ENCODE peak calls at places on chromosomes 3 and 15, in four cellular contexts. F is ovary, G is lung, Z is psoas muscle. R is an unnamed sample.

GRCh38 chr3:141308588-141309218 is 59.6 kb upstream of the ZBTB38 start:
- DNase-seq in F (peak; percentile 51), G (peak; percentile 78), Z (no peak), R (no peak)

GRCh38 chr3:191235331-191236314 is 36.6 kb downstream of the OSTN start:
- DNase-seq in F (no peak), G (no peak), Z (no peak), R (no peak)

GRCh38 chr15:85718271-85718971 is 76.3 kb downstream of the KLHL25 start:
- DNase-seq in F (no peak), G (no peak), Z (no peak), R (no peak)

GRCh38 chr3:129715854-129716253 is 109.4 kb upstream of the PLXND1 start:
- DNase-seq in F (no peak), G (no peak), Z (no peak), R (no peak)

GRCh38 chr3:144128117-144128892 is 156.7 kb downstream of the DIPK2A start:
- DNase-seq in F (no peak), G (no peak), Z (no peak), R (no peak)

GRCh38 chr15:35481064-35481463 is 64.9 kb downstream of the DPH6 start:
- DNase-seq in F (no peak), G (no peak), Z (no peak), R (no peak)

GRCh38 chr15:65666257-65666656 is 44.5 kb downstream of the SLC24A1 start:
- DNase-seq in F (no peak), G (no peak), Z (no peak), R (peak; percentile 81)

GRCh38 chr15:39230205-39230916 is 350.5 kb upstream of the THBS1 start:
- DNase-seq in F (no peak), G (no peak), Z (no peak), R (no peak)

GRCh38 chr15:42053010-42053409 is 32.2 kb upstream of the PLA2G4E start:
- DNase-seq in F (no peak), G (no peak), Z (no peak), R (no peak)

GRCh38 chr15:68880382-68880781 is 49.9 kb upstream of the SPESP1 start:
- DNase-seq in F (no peak), G (no peak), Z (no peak), R (no peak)

GRCh38 chr15:57647791-57648130 is 56.1 kb downstream of the MYZAP start:
- DNase-seq in F (no peak), G (no peak), Z (peak; percentile 62), R (no peak)

GRCh38 chr3:24493951-24494615 is 567 bp downstream of the THRB start:
- DNase-seq in F (peak; percentile 44), G (peak; percentile 64), Z (peak; percentile 94), R (no peak)

GRCh38 chr15:93418566-93418965 is 329.6 kb upstream of the RGMA start:
- DNase-seq in F (no peak), G (no peak), Z (no peak), R (no peak)

GRCh38 chr3:119675188-119675874 is 1.9 kb downstream of the COX17 start:
- DNase-seq in F (no peak), G (no peak), Z (no peak), R (no peak)

GRCh38 chr15:67784057-67784781 is 41.1 kb upstream of the SKOR1 start:
- DNase-seq in F (no peak), G (no peak), Z (no peak), R (no peak)

GRCh38 chr15:55110446-55110845 is 86.3 kb downstream of the RSL24D1 start:
- DNase-seq in F (no peak), G (no peak), Z (no peak), R (no peak)

DNA sequence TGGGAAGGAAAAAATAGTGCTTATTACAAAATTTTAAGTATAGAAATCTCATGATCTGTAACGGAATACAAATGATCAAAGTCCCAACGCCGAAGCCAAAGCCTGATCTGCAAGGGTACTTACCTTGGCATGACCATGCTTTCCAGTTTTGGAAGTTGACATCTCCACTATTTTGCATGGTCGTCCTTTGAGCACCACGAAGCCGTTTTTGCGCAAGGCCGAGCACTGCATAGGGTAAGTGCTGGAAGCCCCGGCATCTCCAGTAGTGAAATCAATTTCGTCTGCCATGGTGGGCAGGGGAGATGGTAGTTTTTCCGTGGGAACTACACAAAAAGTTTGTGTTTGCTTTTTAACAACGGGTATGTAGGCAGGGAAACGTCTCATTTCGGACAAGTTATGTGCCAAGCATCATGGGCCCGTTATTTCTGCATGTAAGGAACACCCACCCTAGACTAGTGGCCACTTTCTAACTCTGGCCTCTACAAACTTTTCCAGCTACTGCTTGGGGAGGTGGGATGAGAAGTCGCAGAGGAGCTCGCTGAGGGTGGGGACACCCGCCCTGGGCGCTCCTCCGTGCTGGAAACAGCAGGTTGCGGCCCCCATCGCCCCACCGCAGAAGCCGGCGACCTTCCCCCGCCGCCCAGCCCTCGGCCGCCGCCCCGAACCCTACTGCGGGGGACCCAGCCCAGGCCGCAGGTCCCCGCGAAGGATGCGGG is 760 bp downstream of the EIF5A2 start:
- DNase-seq in F (no peak), G (no peak), Z (no peak), R (no peak)
- TF ChIP-seq CTCF in F (no peak), G (no peak), Z (no peak), R (no peak)

DNA sequence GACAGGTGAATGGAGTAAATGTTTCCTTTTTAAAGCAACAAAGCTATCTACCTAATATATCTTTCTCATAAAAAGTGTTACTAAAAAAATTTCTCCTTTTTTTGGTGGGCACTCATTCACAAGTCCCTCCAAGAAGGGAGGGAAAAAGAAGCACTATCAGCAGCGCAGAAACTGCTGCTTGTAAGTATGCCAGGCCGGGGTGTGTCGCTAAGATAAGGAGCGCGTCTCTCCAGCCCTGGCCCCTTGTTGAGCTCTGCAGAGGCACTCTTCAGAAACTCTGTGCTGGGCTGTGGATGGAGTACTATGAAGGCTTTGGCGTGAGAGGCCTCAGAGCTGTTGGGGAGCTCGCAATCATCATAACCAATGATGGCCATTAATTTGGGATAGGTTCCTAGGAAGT is 49.1 kb downstream of the ZDHHC3 start:
- DNase-seq in F (no peak), G (no peak), Z (no peak), R (no peak)
- H3K36me3 ChIP-seq in F (no peaks in the 10 kb centered on the region), G (peaks cover 50% of the 10 kb centered on the region), Z (peaks cover 8% of the 10 kb centered on the region), R (no peaks in the 10 kb centered on the region)

DNA sequence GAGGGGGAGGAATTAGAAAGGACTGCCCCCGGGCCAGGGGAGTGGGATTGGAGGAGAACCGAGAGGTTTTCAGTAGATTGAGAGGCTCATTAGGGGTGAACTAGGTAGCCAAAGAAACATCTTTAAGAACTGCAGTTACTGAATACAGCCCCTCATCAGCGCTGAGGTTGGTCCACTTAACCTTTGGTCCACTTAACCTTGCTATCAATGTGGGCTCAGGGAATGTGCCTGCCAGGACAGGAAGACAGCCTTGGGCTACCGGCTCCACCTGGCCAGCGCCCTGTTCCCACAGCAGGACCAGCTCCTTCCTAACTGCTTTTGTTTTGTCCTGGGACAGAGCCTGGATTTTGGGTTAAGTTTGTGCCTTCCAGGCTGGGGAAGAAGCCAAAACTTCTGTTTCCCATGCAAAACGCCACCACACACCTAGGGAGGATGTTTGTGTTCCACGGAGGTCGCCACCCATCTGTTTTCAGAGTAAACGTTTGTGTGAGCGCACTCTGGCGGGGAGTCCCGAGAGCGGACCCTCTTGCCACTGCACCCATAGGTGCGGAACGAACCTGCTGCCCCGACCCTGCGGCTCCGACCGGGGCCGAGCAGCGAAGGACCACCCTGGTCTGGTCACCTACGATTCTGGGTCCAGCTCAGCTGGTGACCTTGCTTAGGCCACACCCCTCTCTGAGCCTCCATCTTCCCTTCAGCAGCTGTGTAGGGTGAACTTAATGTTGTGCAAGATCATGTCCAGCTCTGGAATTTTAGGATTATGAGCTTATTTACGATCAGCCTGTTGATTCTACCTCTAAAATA is 107.4 kb downstream of the VGLL4 start:
- DNase-seq in F (no peak), G (no peak), Z (no peak), R (no peak)
- TF ChIP-seq CTCF in F (no peak), G (no peak), Z (no peak), R (peak; percentile 14)

GRCh38 chr15:28129261-28129848 is 30.2 kb upstream of the OCA2 start:
- DNase-seq in F (no peak), G (no peak), Z (no peak), R (no peak)
- H3K36me3 ChIP-seq in F (no peaks in the 10 kb centered on the region), G (peaks cover 34% of the 10 kb centered on the region), Z (no peaks in the 10 kb centered on the region), R (peaks cover 3% of the 10 kb centered on the region)

R was measured in kidney epithelial cell.